ENCODE peak calls at places on chromosomes 13 and 19, in seven cellular contexts. One of them, this sample, is unnamed. For H3K27me3, the result is how much of the 10 kb centered on the place peaks cover.

GRCh38 chr13:52405767-52406494 is at the start of gene THSD1:
- DNase-seq in cardiac muscle cell: no peak
- DNase-seq in ovary: peak
- DNase-seq in right atrium auricular region: peak
- DNase-seq in A673: peak
- DNase-seq in GM23338: peak
- DNase-seq in adrenal gland: peak
- DNase-seq in this sample: peak

GRCh38 chr13:34065915-34066314 is 248.0 kb downstream of the RFC3 start:
- DNase-seq in A673: no peak
- DNase-seq in adrenal gland: no peak
- DNase-seq in cardiac muscle cell: no peak
- DNase-seq in ovary: no peak
- DNase-seq in GM23338: no peak
- DNase-seq in right atrium auricular region: no peak
- DNase-seq in this sample: no peak

GRCh38 chr19:35789978-35790944 is 14.9 kb downstream of the ARHGAP33 start:
- DNase-seq in A673: no peak
- DNase-seq in adrenal gland: no peak
- DNase-seq in cardiac muscle cell: no peak
- DNase-seq in GM23338: no peak
- DNase-seq in right atrium auricular region: no peak
- DNase-seq in ovary: no peak
- DNase-seq in this sample: no peak

GRCh38 chr13:29439601-29440381 is 155.7 kb downstream of the SLC7A1 start:
- DNase-seq in right atrium auricular region: no peak
- DNase-seq in ovary: no peak
- DNase-seq in GM23338: no peak
- DNase-seq in adrenal gland: no peak
- DNase-seq in A673: no peak
- DNase-seq in cardiac muscle cell: no peak
- DNase-seq in this sample: no peak

GRCh38 chr13:43303040-43303729 is 279.8 kb downstream of the DNAJC15 start:
- DNase-seq in right atrium auricular region: no peak
- DNase-seq in ovary: peak
- DNase-seq in adrenal gland: peak
- DNase-seq in A673: peak
- DNase-seq in cardiac muscle cell: peak
- DNase-seq in GM23338: peak
- DNase-seq in this sample: peak

GRCh38 chr13:53127378-53127777 is 98.8 kb downstream of the OLFM4 start:
- DNase-seq in GM23338: no peak
- DNase-seq in right atrium auricular region: no peak
- DNase-seq in cardiac muscle cell: no peak
- DNase-seq in ovary: no peak
- DNase-seq in A673: no peak
- DNase-seq in adrenal gland: no peak
- DNase-seq in this sample: no peak

GRCh38 chr13:51002736-51003135 is 93.1 kb downstream of the RNASEH2B start:
- DNase-seq in GM23338: no peak
- DNase-seq in right atrium auricular region: no peak
- DNase-seq in A673: no peak
- DNase-seq in adrenal gland: no peak
- DNase-seq in cardiac muscle cell: no peak
- DNase-seq in ovary: no peak
- DNase-seq in this sample: no peak

GRCh38 chr13:109146912-109147624 is 517.7 kb downstream of the MYO16 start:
- DNase-seq in right atrium auricular region: no peak
- DNase-seq in ovary: no peak
- DNase-seq in A673: peak
- DNase-seq in adrenal gland: peak
- DNase-seq in GM23338: no peak
- DNase-seq in cardiac muscle cell: no peak
- DNase-seq in this sample: no peak

GRCh38 chr19:58551577-58552471 is 3.1 kb downstream of the CHMP2A start:
- DNase-seq in cardiac muscle cell: no peak
- DNase-seq in GM23338: no peak
- DNase-seq in A673: no peak
- DNase-seq in adrenal gland: no peak
- DNase-seq in right atrium auricular region: no peak
- DNase-seq in ovary: no peak
- DNase-seq in this sample: no peak

DNA sequence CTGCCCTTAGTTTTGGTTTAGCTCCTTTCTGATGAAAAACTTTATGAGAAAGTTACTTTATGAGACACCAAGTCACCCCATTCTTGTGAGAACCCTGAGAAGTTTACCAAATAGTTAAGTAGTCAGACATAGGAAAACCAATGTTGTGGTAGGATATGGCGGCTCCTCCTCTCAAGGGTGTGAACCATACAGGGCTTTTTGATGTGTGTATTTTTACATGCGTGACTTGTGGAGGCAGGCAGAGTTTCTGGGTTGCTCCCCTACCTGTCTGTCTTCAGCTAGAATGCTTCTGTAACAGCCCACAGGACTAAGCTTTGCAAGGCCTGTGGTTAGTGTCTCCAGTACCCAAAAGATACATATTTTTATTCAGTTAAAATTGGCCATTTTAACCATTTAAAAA is 18.3 kb downstream of the UBAC2 start:
- DNase-seq in GM23338: no peak
- DNase-seq in right atrium auricular region: peak
- DNase-seq in cardiac muscle cell: no peak
- DNase-seq in A673: no peak
- DNase-seq in adrenal gland: no peak
- DNase-seq in ovary: no peak
- DNase-seq in this sample: no peak
- H3K4me3 ChIP-seq in GM23338: no peak
- H3K4me3 ChIP-seq in right atrium auricular region: no peak
- H3K4me3 ChIP-seq in cardiac muscle cell: no peak
- H3K4me3 ChIP-seq in A673: no peak
- H3K4me3 ChIP-seq in adrenal gland: no peak
- H3K4me3 ChIP-seq in ovary: no peak
- H3K4me3 ChIP-seq in this sample: no peak

GRCh38 chr19:38045554-38046253 is 138.7 kb downstream of the SIPA1L3 start:
- DNase-seq in adrenal gland: no peak
- DNase-seq in ovary: no peak
- DNase-seq in cardiac muscle cell: no peak
- DNase-seq in right atrium auricular region: no peak
- DNase-seq in GM23338: no peak
- DNase-seq in A673: no peak
- DNase-seq in this sample: no peak

GRCh38 chr19:38043649-38044144 is 136.7 kb downstream of the SIPA1L3 start:
- DNase-seq in GM23338: no peak
- DNase-seq in ovary: no peak
- DNase-seq in A673: no peak
- DNase-seq in adrenal gland: no peak
- DNase-seq in cardiac muscle cell: no peak
- DNase-seq in right atrium auricular region: no peak
- DNase-seq in this sample: no peak

GRCh38 chr19:38046254-38047047 is 139.4 kb downstream of the SIPA1L3 start:
- DNase-seq in adrenal gland: no peak
- DNase-seq in right atrium auricular region: no peak
- DNase-seq in cardiac muscle cell: no peak
- DNase-seq in GM23338: no peak
- DNase-seq in A673: no peak
- DNase-seq in ovary: no peak
- DNase-seq in this sample: no peak

GRCh38 chr19:38042132-38042531 is 135.1 kb downstream of the SIPA1L3 start:
- DNase-seq in A673: no peak
- DNase-seq in cardiac muscle cell: no peak
- DNase-seq in right atrium auricular region: no peak
- DNase-seq in adrenal gland: no peak
- DNase-seq in ovary: no peak
- DNase-seq in GM23338: no peak
- DNase-seq in this sample: no peak

GRCh38 chr19:38044267-38045111 is 137.5 kb downstream of the SIPA1L3 start:
- DNase-seq in GM23338: no peak
- DNase-seq in right atrium auricular region: no peak
- DNase-seq in adrenal gland: no peak
- DNase-seq in ovary: no peak
- DNase-seq in A673: no peak
- DNase-seq in cardiac muscle cell: no peak
- DNase-seq in this sample: no peak
- TF ChIP-seq CTCF in GM23338: peak
- TF ChIP-seq CTCF in right atrium auricular region: no peak
- TF ChIP-seq CTCF in adrenal gland: no peak
- TF ChIP-seq CTCF in ovary: no peak
- TF ChIP-seq CTCF in A673: peak
- TF ChIP-seq CTCF in cardiac muscle cell: no peak
- TF ChIP-seq CTCF in this sample: no peak

GRCh38 chr19:18793144-18794028 is 2.3 kb upstream of the COMP start:
- DNase-seq in cardiac muscle cell: no peak
- DNase-seq in ovary: no peak
- DNase-seq in adrenal gland: no peak
- DNase-seq in GM23338: no peak
- DNase-seq in A673: no peak
- DNase-seq in right atrium auricular region: no peak
- DNase-seq in this sample: no peak
- H3K27me3 ChIP-seq in cardiac muscle cell: half or more
- H3K27me3 ChIP-seq in ovary: under half
- H3K27me3 ChIP-seq in adrenal gland: half or more
- H3K27me3 ChIP-seq in GM23338: half or more
- H3K27me3 ChIP-seq in A673: under half
- H3K27me3 ChIP-seq in right atrium auricular region: under half
- H3K27me3 ChIP-seq in this sample: half or more

GRCh38 chr19:37977992-37978391 is 71.0 kb downstream of the SIPA1L3 start:
- DNase-seq in right atrium auricular region: no peak
- DNase-seq in GM23338: no peak
- DNase-seq in A673: no peak
- DNase-seq in cardiac muscle cell: no peak
- DNase-seq in ovary: no peak
- DNase-seq in adrenal gland: no peak
- DNase-seq in this sample: no peak

GRCh38 chr19:37980419-37980975 is 73.5 kb downstream of the SIPA1L3 start:
- DNase-seq in cardiac muscle cell: no peak
- DNase-seq in A673: no peak
- DNase-seq in adrenal gland: no peak
- DNase-seq in GM23338: no peak
- DNase-seq in ovary: no peak
- DNase-seq in right atrium auricular region: no peak
- DNase-seq in this sample: no peak

GRCh38 chr19:37981785-37982475 is 74.9 kb downstream of the SIPA1L3 start:
- DNase-seq in ovary: no peak
- DNase-seq in adrenal gland: no peak
- DNase-seq in right atrium auricular region: no peak
- DNase-seq in GM23338: no peak
- DNase-seq in cardiac muscle cell: no peak
- DNase-seq in A673: no peak
- DNase-seq in this sample: no peak

GRCh38 chr19:37977391-37977790 is 70.4 kb downstream of the SIPA1L3 start:
- DNase-seq in adrenal gland: no peak
- DNase-seq in GM23338: no peak
- DNase-seq in ovary: no peak
- DNase-seq in cardiac muscle cell: no peak
- DNase-seq in right atrium auricular region: no peak
- DNase-seq in A673: no peak
- DNase-seq in this sample: no peak

GRCh38 chr19:37979547-37980082 is 72.6 kb downstream of the SIPA1L3 start:
- DNase-seq in adrenal gland: no peak
- DNase-seq in A673: no peak
- DNase-seq in ovary: no peak
- DNase-seq in cardiac muscle cell: no peak
- DNase-seq in right atrium auricular region: no peak
- DNase-seq in GM23338: no peak
- DNase-seq in this sample: no peak
- H3K4me3 ChIP-seq in adrenal gland: no peak
- H3K4me3 ChIP-seq in A673: no peak
- H3K4me3 ChIP-seq in ovary: no peak
- H3K4me3 ChIP-seq in cardiac muscle cell: no peak
- H3K4me3 ChIP-seq in right atrium auricular region: no peak
- H3K4me3 ChIP-seq in GM23338: no peak
- H3K4me3 ChIP-seq in this sample: no peak

GRCh38 chr19:18919086-18919894 is at the start of the genes COPE and DDX49:
- DNase-seq in adrenal gland: peak
- DNase-seq in GM23338: peak
- DNase-seq in A673: peak
- DNase-seq in ovary: peak
- DNase-seq in right atrium auricular region: peak
- DNase-seq in cardiac muscle cell: peak
- DNase-seq in this sample: peak

GRCh38 chr19:18913466-18913865 is 5.7 kb downstream of the COPE start:
- DNase-seq in right atrium auricular region: no peak
- DNase-seq in A673: no peak
- DNase-seq in adrenal gland: no peak
- DNase-seq in ovary: no peak
- DNase-seq in GM23338: no peak
- DNase-seq in cardiac muscle cell: no peak
- DNase-seq in this sample: no peak

GRCh38 chr19:18919895-18920204 is 335 bp downstream of the DDX49 start:
- DNase-seq in ovary: no peak
- DNase-seq in adrenal gland: no peak
- DNase-seq in right atrium auricular region: no peak
- DNase-seq in GM23338: no peak
- DNase-seq in cardiac muscle cell: no peak
- DNase-seq in A673: no peak
- DNase-seq in this sample: no peak

GRCh38 chr19:18912933-18913332 is 6.3 kb downstream of the COPE start:
- DNase-seq in adrenal gland: no peak
- DNase-seq in GM23338: no peak
- DNase-seq in ovary: no peak
- DNase-seq in A673: no peak
- DNase-seq in cardiac muscle cell: no peak
- DNase-seq in right atrium auricular region: no peak
- DNase-seq in this sample: peak

GRCh38 chr19:18915639-18916038 is 3.5 kb downstream of the COPE start:
- DNase-seq in cardiac muscle cell: peak
- DNase-seq in GM23338: peak
- DNase-seq in A673: peak
- DNase-seq in adrenal gland: peak
- DNase-seq in right atrium auricular region: no peak
- DNase-seq in ovary: no peak
- DNase-seq in this sample: peak
- TF ChIP-seq CTCF in cardiac muscle cell: peak
- TF ChIP-seq CTCF in GM23338: peak
- TF ChIP-seq CTCF in A673: peak
- TF ChIP-seq CTCF in adrenal gland: peak
- TF ChIP-seq CTCF in right atrium auricular region: no peak
- TF ChIP-seq CTCF in ovary: no peak
- TF ChIP-seq CTCF in this sample: peak

DNA sequence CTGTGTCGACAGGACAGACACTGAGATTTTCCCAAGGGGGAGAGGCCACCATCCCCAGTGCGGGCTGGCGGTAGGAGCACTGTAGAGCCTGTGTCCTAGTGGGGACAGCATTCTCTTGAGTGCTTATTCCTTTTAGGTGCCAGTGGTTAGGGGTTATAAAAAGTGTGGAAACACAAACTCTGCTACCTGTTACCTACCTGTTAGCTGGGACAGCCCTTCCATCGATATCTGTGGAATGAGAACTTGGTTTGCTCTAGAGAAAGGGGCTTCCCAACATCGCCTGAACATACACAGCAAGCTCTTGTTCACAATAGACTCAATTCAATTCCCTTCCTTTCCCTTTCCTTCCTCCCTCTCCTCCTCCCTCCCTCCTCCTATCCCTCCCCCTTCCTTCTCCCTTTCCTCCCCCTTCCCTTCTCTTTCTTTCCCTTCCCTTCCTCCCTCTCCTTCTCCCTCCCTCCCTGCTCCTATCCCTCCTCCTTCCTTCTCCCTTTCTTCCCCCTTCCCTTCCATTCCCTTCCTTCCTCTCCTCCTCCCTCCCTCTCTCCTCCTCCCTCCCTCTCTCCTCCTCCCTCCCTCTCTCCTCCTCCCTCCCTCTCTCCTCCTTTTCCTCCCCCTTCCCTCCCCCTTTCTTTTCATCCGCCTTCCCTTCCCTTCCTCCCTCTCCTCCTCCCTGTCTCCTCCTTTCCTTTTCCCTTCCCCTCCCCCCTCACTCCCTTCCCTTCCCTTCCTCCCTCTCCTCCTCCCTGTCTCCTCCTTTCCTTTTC is 188.5 kb downstream of the URI1 start:
- DNase-seq in adrenal gland: no peak
- DNase-seq in GM23338: no peak
- DNase-seq in A673: no peak
- DNase-seq in ovary: no peak
- DNase-seq in right atrium auricular region: no peak
- DNase-seq in cardiac muscle cell: no peak
- DNase-seq in this sample: no peak
- H3K27me3 ChIP-seq in adrenal gland: under half
- H3K27me3 ChIP-seq in GM23338: under half
- H3K27me3 ChIP-seq in A673: under half
- H3K27me3 ChIP-seq in ovary: under half
- H3K27me3 ChIP-seq in right atrium auricular region: under half
- H3K27me3 ChIP-seq in cardiac muscle cell: under half
- H3K27me3 ChIP-seq in this sample: under half

This sample was measured in BE2C.